ENCODE peak calls at places on chromosomes 3 and 15, in five cellular contexts. D is breast epithelium; K is neural crest cell; S is HCT116; R is activated CD8-positive, alpha-beta T cell treated with anti-CD3 and anti-CD28 coated beads for 36 hours. E is an unnamed sample.

GRCh38 chr15:96326551-96327154 is 3.8 kb upstream of the NR2F2 start:
- DNase-seq in D (peak; percentile 59), R (no peak), K (no peak), S (no peak), E (peak; percentile 25)

GRCh38 chr3:12049675-12050074 is 45.5 kb downstream of the SYN2 start:
- DNase-seq in R (no peak), D (no peak), S (no peak), K (no peak), E (no peak)

GRCh38 chr15:29699791-29700190 is 122.5 kb downstream of the TJP1 start:
- DNase-seq in D (no peak), K (no peak), S (no peak), R (no peak), E (no peak)

GRCh38 chr3:50290116-50290745 is 2.0 kb downstream of the IFRD2 start:
- DNase-seq in S (no peak), K (no peak), D (no peak), R (no peak), E (no peak)

GRCh38 chr3:105829229-105829628 is 39.6 kb downstream of the CBLB start:
- DNase-seq in D (no peak), R (peak; percentile 77), K (no peak), S (no peak), E (no peak)

GRCh38 chr3:126927846-126928245 is 55.1 kb upstream of the PLXNA1 start:
- DNase-seq in D (no peak), S (no peak), R (no peak), K (no peak), E (no peak)

GRCh38 chr3:121648219-121648958 is 12.3 kb downstream of the HCLS1 start:
- DNase-seq in K (no peak), D (no peak), R (no peak), S (no peak), E (no peak)

GRCh38 chr3:17233398-17233800 is 348.6 kb downstream of the PLCL2 start:
- DNase-seq in R (peak; percentile 43), K (peak; percentile 14), S (peak; percentile 52), D (no peak), E (peak; percentile 35)

GRCh38 chr3:99126291-99126690 is 224.8 kb upstream of the DCBLD2 start:
- DNase-seq in D (no peak), K (no peak), R (no peak), S (no peak), E (no peak)

GRCh38 chr3:12115846-12116245 is 42.9 kb downstream of the TIMP4 start:
- DNase-seq in S (no peak), R (no peak), K (no peak), D (no peak), E (no peak)

GRCh38 chr15:71806452-71806931 is 3.9 kb upstream of the NR2E3 start:
- DNase-seq in D (no peak), R (no peak), S (no peak), K (no peak), E (no peak)

GRCh38 chr15:45539680-45540079 is 17.1 kb upstream of the SLC30A4 start:
- DNase-seq in D (no peak), R (no peak), K (no peak), S (no peak), E (no peak)

GRCh38 chr3:193829781-193830180 is 236.8 kb downstream of the OPA1 start:
- DNase-seq in K (no peak), S (peak; percentile 76), R (no peak), D (peak; percentile 71), E (no peak)

GRCh38 chr15:57144448-57144847 is 226.0 kb downstream of the TCF12 start:
- DNase-seq in S (no peak), D (no peak), K (no peak), R (no peak), E (no peak)

GRCh38 chr15:45386420-45386819 is 8.1 kb upstream of the GATM start:
- DNase-seq in S (no peak), R (no peak), K (no peak), D (no peak), E (no peak)

GRCh38 chr3:126360046-126360713 is 3.0 kb upstream of the KLF15 start:
- DNase-seq in R (no peak), D (no peak), K (no peak), S (no peak), E (no peak)

GRCh38 chr15:55681631-55682030 is 61.3 kb downstream of the PRTG start:
- DNase-seq in D (no peak), K (no peak), R (no peak), S (no peak), E (peak; percentile 14)

GRCh38 chr15:79294075-79294474 is 11.6 kb downstream of the ANKRD34C start:
- DNase-seq in S (no peak), D (no peak), K (no peak), R (no peak), E (no peak)

GRCh38 chr3:178551916-178552321 is 15.7 kb downstream of the KCNMB2 start:
- DNase-seq in S (no peak), D (no peak), R (no peak), K (no peak), E (no peak)

GRCh38 chr3:115217678-115218451 is 70.8 kb upstream of the ZBTB20 start:
- DNase-seq in R (peak; percentile 18), D (no peak), S (peak; percentile 42), K (peak; percentile 55), E (peak; percentile 14)
- TF ChIP-seq CTCF in R (peak; percentile 63), D (peak; percentile 24), S (peak; percentile 59), K (peak; percentile 82), E (peak; percentile 63)

GRCh38 chr3:58769065-58769464 is 102.5 kb upstream of the FAM3D start:
- DNase-seq in R (no peak), K (no peak), D (no peak), S (no peak), E (no peak)

DNA sequence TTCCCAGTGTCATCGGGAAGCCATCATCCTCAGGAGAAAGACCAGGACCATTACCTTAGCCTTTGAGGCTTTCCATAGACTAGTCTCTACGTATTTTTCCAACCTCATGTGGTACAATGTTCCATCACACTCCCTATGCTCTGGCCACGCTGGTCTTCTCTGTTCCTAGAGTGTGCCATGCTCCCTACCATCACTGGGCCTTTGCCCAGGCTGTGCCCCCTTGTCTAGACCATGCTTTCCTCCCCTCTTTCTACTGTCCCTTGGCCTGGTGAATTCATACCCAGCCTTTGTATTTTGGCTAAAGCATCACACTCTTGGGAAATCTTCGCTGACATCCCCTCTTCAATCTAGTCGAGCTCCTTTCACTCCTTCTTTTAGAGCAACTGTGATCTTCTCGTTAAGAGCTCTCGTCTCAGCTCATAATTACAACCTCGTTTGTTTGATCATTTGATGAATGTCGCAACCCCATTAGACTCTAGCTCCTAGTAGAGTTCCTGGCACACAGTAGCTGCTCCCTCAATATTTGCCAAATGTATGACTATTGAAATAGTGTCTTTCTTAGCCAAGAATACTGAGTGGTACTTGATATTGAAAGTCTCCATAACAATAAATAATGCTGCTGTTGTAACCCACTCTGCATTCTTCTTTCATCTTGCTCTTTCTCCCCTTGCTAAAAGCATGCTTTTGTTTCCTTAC is 100.2 kb upstream of the FAM3D start:
- DNase-seq in D (no peak), R (no peak), K (no peak), S (no peak), E (no peak)
- TF ChIP-seq CTCF in D (no peak), R (no peak), K (no peak), S (no peak), E (no peak)

GRCh38 chr15:63947228-63947627 is 99.1 kb downstream of the DAPK2 start:
- DNase-seq in R (no peak), S (no peak), D (no peak), K (no peak), E (no peak)

GRCh38 chr15:63945005-63945788 is 101.1 kb downstream of the DAPK2 start:
- DNase-seq in S (peak; percentile 24), K (peak; percentile 76), R (peak; percentile 86), D (peak; percentile 82), E (peak; percentile 66)

GRCh38 chr15:63944681-63944955 is 101.7 kb downstream of the DAPK2 start:
- DNase-seq in D (peak; percentile 17), R (no peak), K (no peak), S (no peak), E (no peak)

GRCh38 chr15:63946524-63947065 is 99.7 kb downstream of the DAPK2 start:
- DNase-seq in K (no peak), S (no peak), D (peak; percentile 47), R (no peak), E (no peak)

GRCh38 chr15:63945838-63946298 is 100.4 kb downstream of the DAPK2 start:
- DNase-seq in K (no peak), S (no peak), D (peak; percentile 92), R (no peak), E (no peak)
- TF ChIP-seq CTCF in K (no peak), S (no peak), D (peak; percentile 89), R (no peak), E (no peak)

GRCh38 chr3:183447206-183448001 is 19.0 kb upstream of the MCF2L2 start:
- DNase-seq in R (peak; percentile 91), S (peak; percentile 91), K (peak; percentile 95), D (peak; percentile 65), E (peak; percentile 88)
- TF ChIP-seq CTCF in R (no peak), S (no peak), K (peak; percentile 27), D (no peak), E (no peak)

GRCh38 chr3:135238866-135239434 is 443.9 kb downstream of the EPHB1 start:
- DNase-seq in R (no peak), S (no peak), D (no peak), K (no peak), E (no peak)

GRCh38 chr3:135242285-135242684 is 447.2 kb downstream of the EPHB1 start:
- DNase-seq in R (no peak), D (no peak), K (no peak), S (no peak), E (no peak)

GRCh38 chr3:135238201-135238600 is 443.1 kb downstream of the EPHB1 start:
- DNase-seq in S (no peak), R (no peak), D (no peak), K (no peak), E (no peak)

GRCh38 chr3:135239485-135239884 is 444.4 kb downstream of the EPHB1 start:
- DNase-seq in D (no peak), R (no peak), K (no peak), S (no peak), E (no peak)

GRCh38 chr3:135240426-135240825 is 445.4 kb downstream of the EPHB1 start:
- DNase-seq in K (no peak), D (no peak), R (peak; percentile 3), S (no peak), E (peak; percentile 17)
- TF ChIP-seq CTCF in K (no peak), D (no peak), R (no peak), S (peak; percentile 7), E (peak; percentile 33)

DNA sequence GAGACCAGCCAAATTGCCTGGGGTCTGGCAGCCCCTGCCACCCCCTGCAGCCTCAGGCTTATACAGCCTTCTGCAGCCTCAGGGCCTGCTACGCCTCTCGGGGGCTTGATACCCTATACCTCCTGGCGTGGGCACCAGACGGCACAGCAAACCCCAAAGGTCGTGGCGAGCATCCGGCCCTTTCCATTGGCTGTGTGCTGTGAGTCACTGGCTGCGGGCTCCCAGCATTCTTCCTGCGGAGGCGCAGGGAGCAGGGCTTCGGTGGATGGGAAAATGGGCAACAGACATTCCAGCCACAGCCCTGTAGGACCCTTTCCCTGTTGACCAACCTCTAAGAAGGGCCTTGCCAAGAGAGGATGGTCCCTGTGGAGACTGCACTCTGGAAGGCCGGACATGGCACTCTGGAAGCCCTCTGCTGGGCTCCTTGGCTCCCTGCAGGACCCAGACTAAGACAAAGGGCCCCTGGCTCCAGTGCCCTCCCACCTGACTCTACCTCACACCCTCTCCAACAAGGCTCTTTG is 59.6 kb downstream of the ITGA11 start:
- DNase-seq in K (peak; percentile 20), D (no peak), R (no peak), S (peak; percentile 18), E (no peak)
- TF ChIP-seq CTCF in K (peak; percentile 49), D (peak; percentile 17), R (no peak), S (peak; percentile 77), E (peak; percentile 8)

E was measured in GM13977.